ENCODE peak calls at places on chromosome 4, in five cellular contexts. One of them, this sample, is unnamed.
A peak's percentile ranks its signal among the peaks of the same experiment; 100 is the strongest.

GRCh38 chr4:113683143-113683542 is 78.4 kb downstream of the CAMK2D start:
- DNase-seq in fibroblast of villous mesenchyme: no peak
- DNase-seq in amniotic epithelial cell: no peak
- DNase-seq in H54: no peak
- DNase-seq in LoVo: no peak
- DNase-seq in this sample: no peak

GRCh38 chr4:87219648-87220093 is 747 bp downstream of the KLHL8 start:
- DNase-seq in fibroblast of villous mesenchyme: peak; percentile 37
- DNase-seq in amniotic epithelial cell: peak; percentile 36
- DNase-seq in H54: peak; percentile 3
- DNase-seq in LoVo: no peak
- DNase-seq in this sample: peak; percentile 64

GRCh38 chr4:137621056-137621455 is 88.8 kb upstream of the PCDH18 start:
- DNase-seq in fibroblast of villous mesenchyme: no peak
- DNase-seq in amniotic epithelial cell: no peak
- DNase-seq in H54: no peak
- DNase-seq in LoVo: no peak
- DNase-seq in this sample: no peak

GRCh38 chr4:105474110-105474518 is 252 bp upstream of the PPA2 start:
- DNase-seq in fibroblast of villous mesenchyme: no peak
- DNase-seq in amniotic epithelial cell: peak; percentile 71
- DNase-seq in H54: no peak
- DNase-seq in LoVo: no peak
- DNase-seq in this sample: peak; percentile 82

GRCh38 chr4:17597517-17597916 is 16.9 kb upstream of the MED28 start:
- DNase-seq in fibroblast of villous mesenchyme: no peak
- DNase-seq in amniotic epithelial cell: no peak
- DNase-seq in H54: no peak
- DNase-seq in LoVo: no peak
- DNase-seq in this sample: peak; percentile 21

GRCh38 chr4:72302981-72303704 is 265.9 kb downstream of the ADAMTS3 start:
- DNase-seq in fibroblast of villous mesenchyme: peak; percentile 45
- DNase-seq in amniotic epithelial cell: no peak
- DNase-seq in H54: no peak
- DNase-seq in LoVo: peak; percentile 42
- DNase-seq in this sample: peak; percentile 41

GRCh38 chr4:21645776-21646175 is 302.8 kb downstream of the KCNIP4 start:
- DNase-seq in fibroblast of villous mesenchyme: no peak
- DNase-seq in amniotic epithelial cell: no peak
- DNase-seq in H54: no peak
- DNase-seq in LoVo: no peak
- DNase-seq in this sample: no peak

GRCh38 chr4:67963345-67963744 is at the start of gene TMPRSS11A:
- DNase-seq in fibroblast of villous mesenchyme: no peak
- DNase-seq in amniotic epithelial cell: no peak
- DNase-seq in H54: no peak
- DNase-seq in LoVo: no peak
- DNase-seq in this sample: no peak

GRCh38 chr4:17511041-17511949 is 595 bp downstream of the QDPR start:
- DNase-seq in fibroblast of villous mesenchyme: peak; percentile 51
- DNase-seq in amniotic epithelial cell: peak; percentile 28
- DNase-seq in H54: no peak
- DNase-seq in LoVo: peak; percentile 20
- DNase-seq in this sample: peak; percentile 55

GRCh38 chr4:48388504-48389154 is 47.3 kb downstream of the SLAIN2 start:
- DNase-seq in fibroblast of villous mesenchyme: peak; percentile 34
- DNase-seq in amniotic epithelial cell: peak; percentile 90
- DNase-seq in H54: no peak
- DNase-seq in LoVo: no peak
- DNase-seq in this sample: peak; percentile 65

GRCh38 chr4:108433832-108434231 is 186.5 kb upstream of the RPL34 start:
- DNase-seq in fibroblast of villous mesenchyme: peak; percentile 82
- DNase-seq in amniotic epithelial cell: peak; percentile 43
- DNase-seq in H54: no peak
- DNase-seq in LoVo: peak; percentile 32
- DNase-seq in this sample: peak; percentile 77

GRCh38 chr4:101418055-101418454 is 70.7 kb upstream of the PPP3CA start:
- DNase-seq in fibroblast of villous mesenchyme: no peak
- DNase-seq in amniotic epithelial cell: peak; percentile 13
- DNase-seq in H54: no peak
- DNase-seq in LoVo: no peak
- DNase-seq in this sample: no peak

GRCh38 chr4:159725571-159725970 is 622.7 kb downstream of the RAPGEF2 start:
- DNase-seq in fibroblast of villous mesenchyme: no peak
- DNase-seq in amniotic epithelial cell: no peak
- DNase-seq in H54: no peak
- DNase-seq in LoVo: no peak
- DNase-seq in this sample: no peak

GRCh38 chr4:126097155-126097554 is 782.4 kb downstream of the FAT4 start:
- DNase-seq in fibroblast of villous mesenchyme: no peak
- DNase-seq in amniotic epithelial cell: no peak
- DNase-seq in H54: no peak
- DNase-seq in LoVo: no peak
- DNase-seq in this sample: no peak

GRCh38 chr4:168484626-168485025 is 4.3 kb upstream of the DDX60L start:
- DNase-seq in fibroblast of villous mesenchyme: peak; percentile 80
- DNase-seq in amniotic epithelial cell: peak; percentile 74
- DNase-seq in H54: no peak
- DNase-seq in LoVo: no peak
- DNase-seq in this sample: peak; percentile 93

GRCh38 chr4:168541608-168541953 is 44.7 kb downstream of the PALLD start:
- DNase-seq in fibroblast of villous mesenchyme: peak; percentile 64
- DNase-seq in amniotic epithelial cell: peak; percentile 74
- DNase-seq in H54: no peak
- DNase-seq in LoVo: peak; percentile 36
- DNase-seq in this sample: peak; percentile 77

GRCh38 chr4:22191565-22192301 is 243.2 kb upstream of the KCNIP4 start:
- DNase-seq in fibroblast of villous mesenchyme: no peak
- DNase-seq in amniotic epithelial cell: no peak
- DNase-seq in H54: no peak
- DNase-seq in LoVo: no peak
- DNase-seq in this sample: peak; percentile 9

GRCh38 chr4:87078987-87079469 is 141.4 kb downstream of the KLHL8 start:
- DNase-seq in fibroblast of villous mesenchyme: peak; percentile 80
- DNase-seq in amniotic epithelial cell: peak; percentile 85
- DNase-seq in H54: no peak
- DNase-seq in LoVo: no peak
- DNase-seq in this sample: peak; percentile 87